ENCODE peak calls at places on chromosome 16, in ten cellular contexts. Z, J, N, Y, S, V, C, R, W and T are unnamed samples. For H3K27me3, the result is how much of the 10 kb centered on the place peaks cover.

GRCh38 chr16:15643453-15644305 is 725 bp upstream of the MARF1 start:
- ATAC-seq in Z (peak), J (peak), N (peak), Y (peak), S (peak), V (peak), C (peak), R (peak), W (peak), T (peak)

GRCh38 chr16:4323845-4324478 is 8.1 kb downstream of the GLIS2 start:
- ATAC-seq in Z (peak), J (peak), N (no peak), Y (peak), S (peak), V (peak), C (no peak), R (peak), W (peak), T (peak)

GRCh38 chr16:66036775-66037715 is 329.4 kb upstream of the CDH5 start:
- ATAC-seq in Z (no peak), J (peak), N (peak), Y (no peak), S (peak), V (no peak), C (no peak), R (no peak), W (no peak), T (peak)

GRCh38 chr16:66007717-66008116 is 358.8 kb upstream of the CDH5 start:
- ATAC-seq in Z (no peak), J (no peak), N (no peak), Y (no peak), S (no peak), V (no peak), C (no peak), R (no peak), W (peak), T (no peak)

GRCh38 chr16:20916927-20917326 is 16.4 kb downstream of the LYRM1 start:
- ATAC-seq in Z (no peak), J (no peak), N (no peak), Y (no peak), S (no peak), V (no peak), C (no peak), R (no peak), W (no peak), T (no peak)

GRCh38 chr16:1545044-1545736 is 11.7 kb downstream of the TMEM204 start:
- ATAC-seq in Z (peak), J (peak), N (peak), Y (peak), S (peak), V (no peak), C (no peak), R (no peak), W (peak), T (peak)

GRCh38 chr16:85334718-85335583 is 222.7 kb upstream of the CIBAR2 start:
- ATAC-seq in Z (peak), J (no peak), N (no peak), Y (peak), S (peak), V (peak), C (no peak), R (peak), W (no peak), T (no peak)

GRCh38 chr16:16100631-16101030 is 122.7 kb downstream of the ABCC6 start:
- ATAC-seq in Z (no peak), J (no peak), N (no peak), Y (no peak), S (no peak), V (no peak), C (no peak), R (no peak), W (no peak), T (no peak)

GRCh38 chr16:82514262-82514661 is 112.5 kb upstream of the CDH13 start:
- ATAC-seq in Z (no peak), J (no peak), N (no peak), Y (no peak), S (no peak), V (no peak), C (no peak), R (no peak), W (no peak), T (no peak)
- TF ChIP-seq POLR2A in Z (no peak), J (no peak), N (no peak), Y (no peak), S (no peak), V (no peak), C (no peak), R (no peak), W (no peak), T (no peak)

GRCh38 chr16:86495357-86495701 is 15.0 kb upstream of the FOXF1 start:
- ATAC-seq in Z (no peak), J (no peak), N (no peak), Y (no peak), S (no peak), V (no peak), C (no peak), R (no peak), W (no peak), T (no peak)

GRCh38 chr16:86492267-86492960 is 17.9 kb upstream of the FOXF1 start:
- ATAC-seq in Z (no peak), J (no peak), N (no peak), Y (no peak), S (no peak), V (peak), C (no peak), R (no peak), W (no peak), T (no peak)

GRCh38 chr16:86494565-86495356 is 15.6 kb upstream of the FOXF1 start:
- ATAC-seq in Z (no peak), J (no peak), N (no peak), Y (no peak), S (no peak), V (no peak), C (no peak), R (no peak), W (no peak), T (peak)

GRCh38 chr16:86492961-86493639 is 17.2 kb upstream of the FOXF1 start:
- ATAC-seq in Z (no peak), J (no peak), N (no peak), Y (no peak), S (no peak), V (no peak), C (no peak), R (no peak), W (peak), T (no peak)

DNA sequence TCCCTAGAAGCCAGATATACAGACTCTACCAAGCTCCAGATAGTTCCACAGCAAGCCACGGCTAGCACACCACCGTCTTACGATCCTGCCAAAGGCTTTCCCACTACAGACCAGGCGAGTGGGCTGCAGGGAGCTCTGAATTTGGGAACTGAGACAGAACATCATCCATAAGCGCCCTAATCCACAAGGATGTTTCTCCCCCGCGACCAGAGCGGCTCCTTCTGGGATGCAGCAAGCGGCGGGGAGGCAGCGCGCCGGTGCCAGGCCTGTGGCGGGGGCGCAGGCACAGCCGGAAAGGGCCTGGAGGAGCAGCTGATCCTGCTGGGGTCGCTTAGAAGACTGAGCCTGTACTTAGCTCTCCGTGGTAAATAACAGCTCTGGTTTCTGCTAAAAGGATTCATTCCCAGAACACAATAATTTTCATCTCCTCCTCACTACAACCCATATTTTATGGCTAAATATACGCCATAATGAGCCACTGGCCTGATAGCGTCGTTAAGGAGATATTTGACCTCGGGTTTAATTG is 16.2 kb upstream of the FOXF1 start:
- ATAC-seq in Z (no peak), J (no peak), N (no peak), Y (no peak), S (no peak), V (no peak), C (no peak), R (no peak), W (no peak), T (no peak)
- H3K27me3 ChIP-seq in Z (under half), J (half or more), N (half or more), Y (half or more), S (under half), V (under half), C (under half), R (half or more), W (under half), T (half or more)

DNA sequence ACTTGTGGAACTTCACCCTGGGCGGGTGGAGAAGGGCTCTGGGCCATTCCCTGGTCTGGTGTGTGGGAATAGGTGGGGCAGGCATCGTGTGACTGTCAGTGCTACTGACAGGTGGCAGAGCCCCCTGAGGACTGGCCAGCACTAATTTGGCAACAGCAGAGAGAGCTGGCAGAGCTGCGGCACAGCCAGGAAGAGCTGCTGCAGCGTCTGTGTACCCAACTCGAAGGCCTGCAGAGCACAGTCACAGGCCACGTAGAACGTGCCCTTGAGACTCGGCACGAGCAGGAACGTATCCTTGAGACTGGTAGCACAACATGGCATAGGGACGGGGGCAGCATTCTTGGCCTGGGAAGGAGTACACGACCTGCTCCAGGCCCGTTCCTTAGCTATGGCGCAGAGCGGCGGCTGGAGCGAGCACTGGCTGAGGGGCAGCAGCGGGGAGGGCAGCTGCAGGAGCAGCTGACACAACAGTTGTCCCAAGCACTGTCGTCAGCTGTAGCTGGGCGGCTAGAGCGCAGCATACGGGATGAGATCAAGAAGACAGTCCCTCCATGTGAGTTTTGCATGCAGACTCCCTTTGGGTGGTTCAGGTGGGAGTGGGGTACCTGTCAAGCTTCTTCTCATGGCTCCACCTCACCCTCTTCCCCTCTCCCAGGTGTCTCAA is 3.0 kb upstream of the NRN1L start:
- ATAC-seq in Z (no peak), J (peak), N (peak), Y (no peak), S (no peak), V (no peak), C (no peak), R (no peak), W (no peak), T (no peak)
- TF ChIP-seq POLR2A in Z (no peak), J (no peak), N (no peak), Y (no peak), S (no peak), V (no peak), C (no peak), R (no peak), W (no peak), T (no peak)

GRCh38 chr16:89193576-89194293 is 6.6 kb downstream of the SLC22A31 start:
- ATAC-seq in Z (no peak), J (no peak), N (no peak), Y (no peak), S (no peak), V (no peak), C (no peak), R (peak), W (no peak), T (no peak)
- H3K27me3 ChIP-seq in Z (under half), J (under half), N (under half), Y (under half), S (under half), V (under half), C (under half), R (under half), W (under half), T (under half)

DNA sequence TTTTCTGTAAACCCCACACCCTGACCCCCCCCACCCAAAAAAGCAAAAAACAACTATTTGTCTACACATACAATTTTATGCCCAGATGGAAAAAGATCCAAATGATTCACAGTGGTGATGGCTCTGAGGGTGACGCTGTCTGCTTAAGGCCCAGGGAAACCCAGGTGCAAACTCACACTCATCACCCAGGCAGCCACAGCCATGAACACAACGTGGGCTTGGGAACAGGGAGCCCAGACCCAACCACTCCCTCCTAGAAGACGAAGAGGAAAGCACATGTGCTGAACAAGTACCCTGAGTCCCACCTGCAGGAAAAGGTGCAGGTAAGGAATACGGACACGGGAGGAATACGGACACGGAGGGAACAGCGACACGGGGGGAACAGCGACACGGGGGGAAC is 5.4 kb downstream of the HBQ1 start:
- ATAC-seq in Z (no peak), J (no peak), N (no peak), Y (no peak), S (no peak), V (no peak), C (no peak), R (no peak), W (no peak), T (no peak)
- TF ChIP-seq POLR2A in Z (no peak), J (no peak), N (no peak), Y (no peak), S (no peak), V (no peak), C (no peak), R (no peak), W (no peak), T (no peak)

GRCh38 chr16:56606071-56606687 is 2.2 kb upstream of the MT2A start:
- ATAC-seq in Z (no peak), J (no peak), N (peak), Y (no peak), S (no peak), V (no peak), C (no peak), R (no peak), W (peak), T (no peak)
- H3K27me3 ChIP-seq in Z (under half), J (under half), N (under half), Y (under half), S (under half), V (under half), C (under half), R (under half), W (under half), T (under half)

GRCh38 chr16:23597003-23597756 is 1.1 kb upstream of the NDUFAB1 start:
- ATAC-seq in Z (peak), J (no peak), N (peak), Y (peak), S (no peak), V (peak), C (peak), R (peak), W (no peak), T (no peak)

GRCh38 chr16:23590181-23590580 is 5.9 kb downstream of the NDUFAB1 start:
- ATAC-seq in Z (no peak), J (no peak), N (no peak), Y (no peak), S (no peak), V (no peak), C (no peak), R (no peak), W (no peak), T (no peak)

GRCh38 chr16:23595246-23595950 is 718 bp downstream of the NDUFAB1 start:
- ATAC-seq in Z (peak), J (no peak), N (peak), Y (peak), S (no peak), V (peak), C (peak), R (peak), W (peak), T (peak)

GRCh38 chr16:23594186-23594585 is 1.9 kb downstream of the NDUFAB1 start:
- ATAC-seq in Z (no peak), J (peak), N (peak), Y (no peak), S (no peak), V (no peak), C (no peak), R (no peak), W (no peak), T (no peak)

GRCh38 chr16:23595951-23596720 is at the start of gene NDUFAB1:
- ATAC-seq in Z (peak), J (peak), N (peak), Y (peak), S (peak), V (peak), C (peak), R (peak), W (peak), T (peak)
- TF ChIP-seq POLR2A in Z (peak), J (no peak), N (peak), Y (peak), S (peak), V (peak), C (peak), R (peak), W (peak), T (peak)

DNA sequence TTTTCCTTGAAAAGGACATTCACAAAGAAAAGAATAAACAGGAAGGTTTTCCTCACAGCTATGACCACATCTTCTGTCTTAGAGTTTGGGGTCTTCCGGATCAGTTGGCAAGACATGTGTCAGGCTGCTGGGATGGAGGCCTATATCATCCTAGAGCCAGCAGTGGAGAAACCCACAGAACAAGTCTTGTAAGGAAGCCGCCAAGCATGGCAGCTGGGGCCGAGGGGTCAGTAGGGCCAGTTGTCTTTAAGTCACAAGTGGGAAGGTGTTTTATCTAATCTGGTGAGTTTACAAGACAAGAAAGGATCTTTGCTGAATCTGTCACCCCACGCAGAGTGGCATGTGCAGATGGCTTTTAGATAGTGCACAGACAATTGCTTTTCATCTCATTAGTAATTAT is 25.7 kb downstream of the SCNN1B start:
- ATAC-seq in Z (no peak), J (no peak), N (no peak), Y (no peak), S (no peak), V (no peak), C (no peak), R (no peak), W (no peak), T (no peak)
- H3K27me3 ChIP-seq in Z (under half), J (under half), N (under half), Y (under half), S (under half), V (under half), C (under half), R (under half), W (under half), T (under half)

DNA sequence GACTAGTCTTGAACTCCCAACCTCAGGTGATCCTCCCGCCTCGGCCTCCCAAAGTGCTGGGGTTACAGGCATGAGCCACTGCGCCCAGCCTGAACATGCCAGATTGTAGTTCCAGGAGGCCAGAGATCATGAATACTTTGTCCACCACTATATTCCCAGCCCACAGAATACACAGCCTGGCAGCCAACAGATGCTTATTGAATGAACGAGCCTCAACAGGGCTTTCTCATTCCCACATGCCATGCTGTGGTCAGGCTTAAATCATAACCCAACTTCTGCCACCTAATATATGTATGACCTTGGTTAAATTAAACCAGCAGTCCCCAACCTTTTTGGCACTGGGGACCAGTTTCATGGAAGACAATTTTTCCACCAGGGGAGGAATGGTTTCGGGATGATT is 3.1 kb upstream of the TMEM219 start:
- ATAC-seq in Z (no peak), J (no peak), N (no peak), Y (no peak), S (no peak), V (no peak), C (no peak), R (no peak), W (no peak), T (no peak)
- TF ChIP-seq POLR2A in Z (no peak), J (no peak), N (no peak), Y (no peak), S (no peak), V (no peak), C (no peak), R (no peak), W (no peak), T (no peak)

DNA sequence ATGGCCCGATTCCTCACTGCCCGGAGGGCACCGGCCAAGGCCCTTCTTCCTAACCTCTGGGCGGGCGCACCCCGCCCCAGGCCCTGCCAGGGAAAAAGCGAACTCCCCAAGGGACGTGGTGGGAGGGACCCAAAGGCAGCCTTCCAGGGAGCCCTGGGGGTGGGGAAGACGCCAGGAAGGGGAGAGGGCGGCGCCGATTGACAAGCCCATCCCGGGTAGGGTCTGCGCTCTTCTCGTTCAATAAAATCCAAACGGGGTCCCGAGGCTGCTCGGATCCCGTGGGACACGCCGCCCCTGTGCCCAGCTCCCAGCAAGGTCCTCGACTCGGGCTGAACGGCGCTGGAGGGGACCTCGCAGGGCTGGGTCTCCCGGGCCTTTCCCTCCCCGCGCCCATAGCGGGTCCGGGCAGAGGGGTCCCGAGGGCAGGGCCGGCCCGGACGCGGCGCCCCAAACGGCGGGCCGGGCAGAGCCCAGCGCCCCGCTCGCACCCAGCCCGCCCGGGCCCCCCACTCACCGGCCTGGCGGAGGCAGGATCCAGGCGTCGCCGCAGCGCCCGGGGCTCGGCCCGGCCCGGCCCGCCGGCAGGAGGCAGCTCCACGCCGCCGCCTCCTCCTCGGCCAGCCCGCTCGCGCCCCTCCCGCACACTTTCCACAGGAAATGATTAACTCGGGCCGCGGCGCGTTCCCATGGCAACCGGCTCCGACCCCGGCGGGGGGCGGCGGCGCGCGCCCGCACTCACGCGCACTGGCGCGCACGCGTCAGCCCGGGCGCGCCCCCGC is at the start of gene KIFC3:
- ATAC-seq in Z (peak), J (peak), N (peak), Y (peak), S (peak), V (peak), C (peak), R (peak), W (peak), T (peak)
- H3K27me3 ChIP-seq in Z (under half), J (under half), N (under half), Y (under half), S (under half), V (under half), C (under half), R (under half), W (under half), T (under half)